ENCODE peak calls at places on chromosome 22, in ten cellular contexts. N, M, D, X, V, G, Y, R, A and B are unnamed samples.

GRCh38 chr22:47966316-47966715 is 1203.9 kb downstream of the TBC1D22A start:
- DNase-seq in N (no peak), Y (no peak), G (no peak), M (no peak), R (no peak), A (no peak), V (no peak), X (no peak), D (no peak), B (no peak)

GRCh38 chr22:36423461-36424404 is 36.0 kb upstream of the MYH9 start:
- DNase-seq in R (no peak), N (no peak), Y (no peak), X (no peak), D (peak), V (no peak), M (no peak), A (no peak), G (no peak), B (no peak)

GRCh38 chr22:45678961-45679912 is 7.6 kb downstream of the ATXN10 start:
- DNase-seq in M (no peak), V (peak), R (no peak), D (no peak), G (no peak), Y (peak), X (no peak), A (no peak), N (no peak), B (no peak)

GRCh38 chr22:16776088-16776487 is 49.1 kb downstream of the XKR3 start:
- DNase-seq in M (no peak), D (no peak), R (no peak), V (no peak), X (no peak), N (no peak), G (no peak), Y (peak), A (no peak), B (no peak)

GRCh38 chr22:42680648-42681047 is 31.5 kb upstream of the CYB5R3 start:
- DNase-seq in G (no peak), M (no peak), N (no peak), X (no peak), Y (peak), R (no peak), A (no peak), V (peak), D (no peak), B (no peak)

GRCh38 chr22:17436382-17436951 is 67.2 kb downstream of the CECR2 start:
- DNase-seq in D (peak), A (no peak), N (no peak), Y (peak), V (no peak), M (no peak), R (peak), X (no peak), G (no peak), B (no peak)

GRCh38 chr22:49230194-49230577 is 597.5 kb downstream of the BRD1 start:
- DNase-seq in V (no peak), R (no peak), G (peak), Y (no peak), D (no peak), N (no peak), A (no peak), X (no peak), M (no peak), B (no peak)

GRCh38 chr22:29291215-29291614 is 15.2 kb upstream of the GAS2L1 start:
- DNase-seq in V (no peak), G (no peak), X (no peak), R (no peak), A (no peak), M (no peak), Y (no peak), N (no peak), D (peak), B (no peak)

GRCh38 chr22:36822581-36822980 is 5.7 kb upstream of the PVALB start:
- DNase-seq in R (no peak), M (no peak), V (no peak), X (no peak), A (no peak), G (no peak), D (peak), Y (no peak), N (no peak), B (no peak)

GRCh38 chr22:37549704-37550059 is 10.6 kb upstream of the CDC42EP1 start:
- DNase-seq in N (no peak), A (no peak), D (no peak), X (no peak), V (peak), R (peak), Y (peak), M (no peak), G (peak), B (no peak)